ENCODE peak calls at places on chromosomes 7 and 10, in five cellular contexts. One of them, this sample, is unnamed.

GRCh38 chr10:29896053-29896452 is 163.3 kb downstream of the JCAD start:
- DNase-seq in sigmoid colon: no peak
- DNase-seq in upper lobe of left lung: no peak
- DNase-seq in GM23248: peak; percentile 53
- DNase-seq in A549: no peak
- DNase-seq in this sample: no peak

GRCh38 chr10:74898201-74898976 is 72.0 kb downstream of the KAT6B start:
- DNase-seq in sigmoid colon: no peak
- DNase-seq in GM23248: peak; percentile 5
- DNase-seq in upper lobe of left lung: no peak
- DNase-seq in A549: peak; percentile 36
- DNase-seq in this sample: no peak

GRCh38 chr10:74292871-74293427 is 141.9 kb downstream of the ADK start:
- DNase-seq in A549: no peak
- DNase-seq in upper lobe of left lung: no peak
- DNase-seq in GM23248: peak; percentile 57
- DNase-seq in sigmoid colon: no peak
- DNase-seq in this sample: no peak

GRCh38 chr10:78405781-78406180 is 372.1 kb downstream of the RPS24 start:
- DNase-seq in GM23248: peak; percentile 23
- DNase-seq in upper lobe of left lung: no peak
- DNase-seq in sigmoid colon: peak; percentile 38
- DNase-seq in A549: no peak
- DNase-seq in this sample: no peak

GRCh38 chr7:151251926-151252835 is 3.7 kb upstream of the SMARCD3 start:
- DNase-seq in upper lobe of left lung: peak; percentile 94
- DNase-seq in A549: peak; percentile 67
- DNase-seq in GM23248: peak; percentile 84
- DNase-seq in sigmoid colon: peak; percentile 89
- DNase-seq in this sample: no peak

GRCh38 chr10:8049151-8049873 is 5.2 kb upstream of the GATA3 start:
- DNase-seq in upper lobe of left lung: peak; percentile 71
- DNase-seq in A549: peak; percentile 37
- DNase-seq in GM23248: no peak
- DNase-seq in sigmoid colon: no peak
- DNase-seq in this sample: no peak

GRCh38 chr7:98250789-98251188 is 1.2 kb downstream of the TECPR1 start:
- DNase-seq in sigmoid colon: no peak
- DNase-seq in A549: no peak
- DNase-seq in upper lobe of left lung: no peak
- DNase-seq in GM23248: no peak
- DNase-seq in this sample: no peak

GRCh38 chr10:131792011-131792651 is 108.7 kb upstream of the PPP2R2D start:
- DNase-seq in upper lobe of left lung: peak; percentile 6
- DNase-seq in GM23248: no peak
- DNase-seq in sigmoid colon: peak; percentile 55
- DNase-seq in A549: no peak
- DNase-seq in this sample: no peak

GRCh38 chr7:112726076-112726475 is 64.1 kb downstream of the TMEM168 start:
- DNase-seq in upper lobe of left lung: no peak
- DNase-seq in sigmoid colon: no peak
- DNase-seq in GM23248: no peak
- DNase-seq in A549: no peak
- DNase-seq in this sample: no peak

GRCh38 chr10:6203331-6204062 is 765 bp downstream of the PFKFB3 start:
- DNase-seq in GM23248: peak; percentile 84
- DNase-seq in upper lobe of left lung: peak; percentile 95
- DNase-seq in A549: peak; percentile 80
- DNase-seq in sigmoid colon: peak; percentile 79
- DNase-seq in this sample: peak; percentile 93

GRCh38 chr10:79242620-79243152 is 104.6 kb upstream of the PPIF start:
- DNase-seq in GM23248: peak; percentile 95
- DNase-seq in sigmoid colon: peak; percentile 92
- DNase-seq in upper lobe of left lung: peak; percentile 92
- DNase-seq in A549: no peak
- DNase-seq in this sample: peak; percentile 93

GRCh38 chr10:17423641-17424186 is 30.7 kb downstream of the ST8SIA6 start:
- DNase-seq in GM23248: peak; percentile 4
- DNase-seq in sigmoid colon: no peak
- DNase-seq in upper lobe of left lung: no peak
- DNase-seq in A549: no peak
- DNase-seq in this sample: no peak

DNA sequence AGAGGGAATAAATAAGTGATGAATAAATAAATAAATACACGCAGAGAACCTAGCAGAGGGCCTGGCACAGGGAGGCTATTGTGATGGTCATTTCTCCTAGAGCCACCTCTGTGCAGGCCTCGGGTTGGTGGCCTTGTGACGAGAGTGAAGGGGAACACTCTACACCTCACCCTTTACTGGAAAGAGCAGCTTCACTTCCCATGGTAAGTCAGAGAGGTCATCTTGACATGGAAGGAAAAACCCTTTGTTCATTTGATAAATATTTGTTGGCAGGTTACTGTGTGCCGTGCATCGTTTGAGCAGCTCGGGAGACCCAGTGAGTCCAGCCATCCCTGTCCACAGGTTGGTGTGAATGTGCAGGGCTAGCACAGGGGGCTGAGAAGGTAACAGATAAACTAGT is 70.2 kb upstream of the PODXL start:
- DNase-seq in upper lobe of left lung: no peak
- DNase-seq in sigmoid colon: no peak
- DNase-seq in A549: no peak
- DNase-seq in GM23248: no peak
- DNase-seq in this sample: no peak
- H3K4me1 ChIP-seq in upper lobe of left lung: peaks cover 36% of the 10 kb centered on the region
- H3K4me1 ChIP-seq in sigmoid colon: peaks cover 3% of the 10 kb centered on the region
- H3K4me1 ChIP-seq in A549: peaks cover 60% of the 10 kb centered on the region
- H3K4me1 ChIP-seq in GM23248: peaks cover 46% of the 10 kb centered on the region
- H3K4me1 ChIP-seq in this sample: peaks cover 40% of the 10 kb centered on the region

GRCh38 chr7:2196381-2197378 is 36.1 kb downstream of the MAD1L1 start:
- DNase-seq in A549: no peak
- DNase-seq in GM23248: no peak
- DNase-seq in upper lobe of left lung: peak; percentile 46
- DNase-seq in sigmoid colon: no peak
- DNase-seq in this sample: no peak
- H3K4me1 ChIP-seq in A549: no peaks in the 10 kb centered on the region
- H3K4me1 ChIP-seq in GM23248: no peaks in the 10 kb centered on the region
- H3K4me1 ChIP-seq in upper lobe of left lung: no peaks in the 10 kb centered on the region
- H3K4me1 ChIP-seq in sigmoid colon: no peaks in the 10 kb centered on the region
- H3K4me1 ChIP-seq in this sample: no peaks in the 10 kb centered on the region

GRCh38 chr7:37690206-37690605 is 6.6 kb downstream of the GPR141 start:
- DNase-seq in GM23248: no peak
- DNase-seq in upper lobe of left lung: no peak
- DNase-seq in A549: no peak
- DNase-seq in sigmoid colon: no peak
- DNase-seq in this sample: no peak
- H3K4me1 ChIP-seq in GM23248: no peaks in the 10 kb centered on the region
- H3K4me1 ChIP-seq in upper lobe of left lung: no peaks in the 10 kb centered on the region
- H3K4me1 ChIP-seq in A549: peaks cover 8% of the 10 kb centered on the region
- H3K4me1 ChIP-seq in sigmoid colon: no peaks in the 10 kb centered on the region
- H3K4me1 ChIP-seq in this sample: peaks cover 8% of the 10 kb centered on the region

GRCh38 chr10:93081834-93082233 is 8.1 kb downstream of the CYP26A1 start:
- DNase-seq in A549: no peak
- DNase-seq in GM23248: no peak
- DNase-seq in upper lobe of left lung: no peak
- DNase-seq in sigmoid colon: no peak
- DNase-seq in this sample: no peak

GRCh38 chr10:93081296-93081695 is 7.6 kb downstream of the CYP26A1 start:
- DNase-seq in GM23248: no peak
- DNase-seq in A549: no peak
- DNase-seq in sigmoid colon: no peak
- DNase-seq in upper lobe of left lung: no peak
- DNase-seq in this sample: peak; percentile 30

GRCh38 chr10:93080350-93081046 is 6.8 kb downstream of the CYP26A1 start:
- DNase-seq in upper lobe of left lung: peak; percentile 17
- DNase-seq in GM23248: peak; percentile 66
- DNase-seq in A549: peak; percentile 66
- DNase-seq in sigmoid colon: no peak
- DNase-seq in this sample: peak; percentile 82

GRCh38 chr10:93077860-93078337 is 4.2 kb downstream of the CYP26A1 start:
- DNase-seq in sigmoid colon: no peak
- DNase-seq in GM23248: no peak
- DNase-seq in A549: peak; percentile 34
- DNase-seq in upper lobe of left lung: no peak
- DNase-seq in this sample: no peak

GRCh38 chr10:93079663-93080349 is 6.1 kb downstream of the CYP26A1 start:
- DNase-seq in upper lobe of left lung: peak; percentile 29
- DNase-seq in sigmoid colon: no peak
- DNase-seq in GM23248: no peak
- DNase-seq in A549: no peak
- DNase-seq in this sample: peak; percentile 48
- H3K4me1 ChIP-seq in upper lobe of left lung: peaks cover 12% of the 10 kb centered on the region
- H3K4me1 ChIP-seq in sigmoid colon: peaks cover 6% of the 10 kb centered on the region
- H3K4me1 ChIP-seq in GM23248: peaks cover 3% of the 10 kb centered on the region
- H3K4me1 ChIP-seq in A549: peaks cover 26% of the 10 kb centered on the region
- H3K4me1 ChIP-seq in this sample: peaks cover 14% of the 10 kb centered on the region

GRCh38 chr7:73507556-73507955 is 14.5 kb downstream of the BAZ1B start:
- DNase-seq in sigmoid colon: no peak
- DNase-seq in GM23248: peak; percentile 20
- DNase-seq in upper lobe of left lung: no peak
- DNase-seq in A549: no peak
- DNase-seq in this sample: no peak

GRCh38 chr7:73504017-73504416 is 18.1 kb downstream of the BAZ1B start:
- DNase-seq in upper lobe of left lung: no peak
- DNase-seq in A549: no peak
- DNase-seq in GM23248: no peak
- DNase-seq in sigmoid colon: no peak
- DNase-seq in this sample: no peak

GRCh38 chr7:73504920-73505319 is 17.2 kb downstream of the BAZ1B start:
- DNase-seq in upper lobe of left lung: no peak
- DNase-seq in sigmoid colon: no peak
- DNase-seq in A549: no peak
- DNase-seq in GM23248: no peak
- DNase-seq in this sample: no peak

DNA sequence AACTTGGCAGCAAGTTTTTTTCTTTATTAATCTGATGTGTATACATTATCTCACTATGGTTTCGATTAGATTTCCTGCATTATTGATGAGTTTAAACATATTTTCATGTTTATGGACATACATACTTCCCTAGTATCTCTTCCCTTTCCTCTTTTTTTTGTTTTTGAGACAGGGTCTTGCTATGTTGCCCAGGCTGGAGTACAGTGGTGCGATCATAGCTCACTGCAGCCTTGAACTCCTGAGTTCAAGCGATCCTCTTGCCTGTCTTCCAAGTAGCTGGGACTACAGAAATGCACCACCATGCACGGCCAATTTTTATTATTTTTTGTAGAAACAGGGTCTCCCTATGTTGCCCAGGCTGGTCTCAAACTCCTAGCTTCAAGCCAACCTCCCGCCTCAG is 18.9 kb downstream of the BAZ1B start:
- DNase-seq in upper lobe of left lung: no peak
- DNase-seq in sigmoid colon: no peak
- DNase-seq in GM23248: no peak
- DNase-seq in A549: no peak
- DNase-seq in this sample: no peak
- H3K4me1 ChIP-seq in upper lobe of left lung: no peaks in the 10 kb centered on the region
- H3K4me1 ChIP-seq in sigmoid colon: no peaks in the 10 kb centered on the region
- H3K4me1 ChIP-seq in GM23248: no peaks in the 10 kb centered on the region
- H3K4me1 ChIP-seq in A549: no peaks in the 10 kb centered on the region
- H3K4me1 ChIP-seq in this sample: no peaks in the 10 kb centered on the region

DNA sequence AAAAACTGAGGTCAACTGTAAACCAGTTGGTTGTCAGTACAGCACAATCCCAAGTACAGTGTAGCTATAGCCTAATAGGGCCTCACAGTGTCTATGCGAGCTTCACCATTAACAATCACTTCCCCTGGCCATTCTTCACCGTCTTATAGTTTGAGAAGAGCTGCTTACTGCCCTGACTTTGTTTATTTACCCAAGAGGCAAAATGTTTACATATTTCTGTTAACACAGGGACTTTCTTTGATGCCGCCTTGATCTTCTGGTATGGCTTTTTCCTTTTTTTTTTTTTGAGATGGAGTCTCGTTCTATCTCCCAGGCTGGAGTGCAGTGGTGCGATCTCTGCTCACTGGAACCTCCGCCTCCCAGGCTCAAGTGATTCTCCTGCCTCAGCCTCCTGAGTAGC is 3.3 kb downstream of the MYOF start:
- DNase-seq in upper lobe of left lung: no peak
- DNase-seq in A549: no peak
- DNase-seq in sigmoid colon: peak; percentile 34
- DNase-seq in GM23248: no peak
- DNase-seq in this sample: no peak
- H3K4me1 ChIP-seq in upper lobe of left lung: peaks cover 13% of the 10 kb centered on the region
- H3K4me1 ChIP-seq in A549: peaks cover 63% of the 10 kb centered on the region
- H3K4me1 ChIP-seq in sigmoid colon: peaks cover 56% of the 10 kb centered on the region
- H3K4me1 ChIP-seq in GM23248: peaks cover 51% of the 10 kb centered on the region
- H3K4me1 ChIP-seq in this sample: peaks cover 21% of the 10 kb centered on the region

DNA sequence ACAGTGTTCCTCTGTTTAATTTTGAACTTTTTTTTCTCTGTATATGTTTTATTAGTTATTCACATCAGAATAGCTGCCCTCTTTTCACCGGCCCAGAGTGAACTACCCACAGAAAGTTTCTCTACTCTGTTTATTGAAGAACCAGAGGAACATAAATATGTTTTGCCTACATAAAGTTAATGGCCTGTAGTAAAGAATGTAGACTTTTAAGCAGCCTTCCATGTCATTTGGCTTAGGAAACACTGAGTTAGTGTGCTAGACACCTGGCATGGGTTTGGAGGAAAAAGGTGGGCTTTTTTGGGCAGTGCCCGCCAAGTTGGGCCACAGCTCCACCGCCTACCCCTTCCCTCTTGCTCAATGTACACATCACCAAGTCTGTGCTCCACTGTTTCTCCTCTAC is 8.8 kb upstream of the MEST start:
- DNase-seq in upper lobe of left lung: no peak
- DNase-seq in sigmoid colon: no peak
- DNase-seq in A549: no peak
- DNase-seq in GM23248: no peak
- DNase-seq in this sample: no peak
- H3K4me1 ChIP-seq in upper lobe of left lung: peaks cover 9% of the 10 kb centered on the region
- H3K4me1 ChIP-seq in sigmoid colon: peaks cover 8% of the 10 kb centered on the region
- H3K4me1 ChIP-seq in A549: no peaks in the 10 kb centered on the region
- H3K4me1 ChIP-seq in GM23248: no peaks in the 10 kb centered on the region
- H3K4me1 ChIP-seq in this sample: no peaks in the 10 kb centered on the region

DNA sequence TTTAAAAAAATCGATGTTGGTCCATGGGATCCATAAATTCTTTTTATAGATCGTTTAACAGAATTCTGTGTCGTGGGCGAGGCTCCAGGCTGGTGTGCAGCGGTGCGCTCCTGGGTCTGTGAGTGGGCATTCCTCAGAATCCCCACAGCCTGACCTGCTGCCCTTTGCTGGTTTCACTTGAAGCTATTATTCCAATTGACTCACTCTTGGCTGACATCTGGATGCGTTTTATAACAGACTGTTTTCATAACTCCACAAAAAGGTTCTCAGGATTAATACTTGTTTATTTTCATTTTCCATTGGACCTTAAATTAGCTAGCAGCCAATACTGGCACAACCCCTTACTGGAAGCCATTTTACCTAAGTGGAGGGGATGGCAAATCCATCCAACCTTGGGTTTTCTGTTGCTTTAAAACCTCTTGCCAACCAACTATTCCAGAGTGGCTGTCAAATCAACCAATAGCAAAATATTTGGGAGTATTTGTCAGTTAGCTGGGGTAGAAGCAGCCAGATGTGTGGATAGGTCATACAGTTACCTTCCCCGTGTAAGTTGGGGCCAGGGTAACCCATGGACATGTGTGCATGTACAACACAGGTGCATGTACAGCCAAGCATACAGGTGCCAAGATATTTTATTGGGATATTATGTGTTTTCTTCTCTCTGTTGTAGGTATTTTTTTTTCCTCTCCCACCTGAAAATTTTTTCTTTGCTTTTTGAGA is 160.7 kb upstream of the ZNF32 start:
- DNase-seq in A549: no peak
- DNase-seq in sigmoid colon: no peak
- DNase-seq in GM23248: peak; percentile 94
- DNase-seq in upper lobe of left lung: no peak
- DNase-seq in this sample: no peak
- H3K4me1 ChIP-seq in A549: no peaks in the 10 kb centered on the region
- H3K4me1 ChIP-seq in sigmoid colon: peaks cover 12% of the 10 kb centered on the region
- H3K4me1 ChIP-seq in GM23248: peaks cover 32% of the 10 kb centered on the region
- H3K4me1 ChIP-seq in upper lobe of left lung: no peaks in the 10 kb centered on the region
- H3K4me1 ChIP-seq in this sample: no peaks in the 10 kb centered on the region

This sample was measured in spleen.